ENCODE peak calls at places on chromosome 2, in nine cellular contexts. U is activated effector memory CD4-positive, alpha-beta T cell treated with Interleukin-2 at 50 U/mL for 16 hours; E is PC-9; R is ELR; N is GM13976; K is Caco-2; B is breast epithelium; Z is caudate nucleus; L is NCI-H1694. D is an unnamed sample.

GRCh38 chr2:200077838-200078237 is 122.5 kb downstream of the MAIP1 start:
- DNase-seq in U (no peak), E (no peak), R (peak; percentile 78), N (no peak), K (no peak), B (no peak), Z (no peak), L (no peak), D (no peak)

GRCh38 chr2:129907256-129907973 is 72.1 kb upstream of the RAB6C start:
- DNase-seq in U (no peak), E (no peak), R (no peak), N (no peak), K (no peak), B (peak; percentile 6), Z (no peak), L (no peak), D (peak; percentile 53)

GRCh38 chr2:30823452-30823851 is 16.2 kb upstream of the CAPN13 start:
- DNase-seq in U (no peak), E (no peak), R (no peak), N (no peak), K (no peak), B (no peak), Z (peak; percentile 24), L (no peak), D (no peak)

GRCh38 chr2:112938904-112939303 is 27.9 kb downstream of the IL37 start:
- DNase-seq in U (no peak), E (peak; percentile 83), R (peak; percentile 79), N (no peak), K (no peak), B (no peak), Z (no peak), L (no peak), D (no peak)

GRCh38 chr2:28377984-28378678 is 14.5 kb upstream of the FOSL2 start:
- DNase-seq in U (no peak), E (peak; percentile 63), R (no peak), N (no peak), K (no peak), B (peak; percentile 53), Z (no peak), L (peak; percentile 13), D (no peak)

GRCh38 chr2:45131587-45131986 is 122.3 kb upstream of the SIX2 start:
- DNase-seq in U (no peak), E (no peak), R (peak; percentile 21), N (no peak), K (no peak), B (no peak), Z (no peak), L (no peak), D (no peak)

GRCh38 chr2:213232649-213233437 is 51.4 kb upstream of the SPAG16 start:
- DNase-seq in U (no peak), E (no peak), R (no peak), N (peak; percentile 16), K (no peak), B (no peak), Z (no peak), L (no peak), D (no peak)

GRCh38 chr2:101150306-101151140 is 659 bp downstream of the TBC1D8 start:
- DNase-seq in U (no peak), E (no peak), R (peak; percentile 40), N (peak; percentile 72), K (peak; percentile 73), B (no peak), Z (peak; percentile 46), L (no peak), D (no peak)

GRCh38 chr2:226796840-226797288 is 2.8 kb downstream of the IRS1 start:
- DNase-seq in U (no peak), E (no peak), R (peak; percentile 63), N (peak; percentile 57), K (no peak), B (peak; percentile 36), Z (no peak), L (peak; percentile 26), D (no peak)

GRCh38 chr2:238100821-238101771 is 956 bp downstream of the ESPNL start:
- DNase-seq in U (no peak), E (no peak), R (no peak), N (no peak), K (no peak), B (no peak), Z (no peak), L (no peak), D (peak; percentile 53)

GRCh38 chr2:217637268-217637615 is 365.6 kb downstream of the TNS1 start:
- DNase-seq in U (no peak), E (no peak), R (no peak), N (no peak), K (no peak), B (no peak), Z (no peak), L (no peak), D (no peak)

GRCh38 chr2:215979615-215980014 is 33.7 kb downstream of the MREG start:
- DNase-seq in U (no peak), E (peak; percentile 72), R (peak; percentile 37), N (peak; percentile 80), K (no peak), B (no peak), Z (no peak), L (no peak), D (no peak)

GRCh38 chr2:153074207-153074606 is 355.8 kb downstream of the ARL6IP6 start:
- DNase-seq in U (no peak), E (no peak), R (peak; percentile 24), N (no peak), K (no peak), B (no peak), Z (no peak), L (no peak), D (no peak)

GRCh38 chr2:27828305-27828704 is 56.8 kb downstream of the MRPL33 start:
- DNase-seq in U (no peak), E (peak; percentile 42), R (no peak), N (no peak), K (no peak), B (no peak), Z (no peak), L (no peak), D (no peak)

GRCh38 chr2:201260302-201260800 is at the start of gene CASP8:
- DNase-seq in U (peak; percentile 67), E (peak; percentile 72), R (peak; percentile 82), N (peak; percentile 49), K (no peak), B (no peak), Z (no peak), L (no peak), D (no peak)

GRCh38 chr2:1709970-1710560 is 34.2 kb downstream of the PXDN start:
- DNase-seq in U (no peak), E (no peak), R (no peak), N (no peak), K (no peak), B (no peak), Z (no peak), L (no peak), D (no peak)

GRCh38 chr2:218896501-218897393 is 16.1 kb downstream of the WNT10A start:
- DNase-seq in U (peak; percentile 76), E (peak; percentile 65), R (peak; percentile 46), N (peak; percentile 91), K (peak; percentile 88), B (no peak), Z (peak; percentile 59), L (peak; percentile 64), D (no peak)

GRCh38 chr2:217994776-217995274 is 8.0 kb downstream of the TNS1 start:
- DNase-seq in U (no peak), E (no peak), R (peak; percentile 83), N (no peak), K (no peak), B (no peak), Z (no peak), L (no peak), D (no peak)

GRCh38 chr2:153823880-153824279 is 47.8 kb upstream of the GALNT13 start:
- DNase-seq in U (no peak), E (no peak), R (peak; percentile 0), N (no peak), K (no peak), B (no peak), Z (no peak), L (no peak), D (no peak)

GRCh38 chr2:26820932-26821331 is 27.0 kb upstream of the DPYSL5 start:
- DNase-seq in U (no peak), E (no peak), R (no peak), N (no peak), K (no peak), B (no peak), Z (no peak), L (no peak), D (no peak)

GRCh38 chr2:39623916-39624315 is 41.8 kb upstream of the TMEM178A start:
- DNase-seq in U (no peak), E (no peak), R (no peak), N (no peak), K (no peak), B (no peak), Z (peak; percentile 27), L (peak; percentile 45), D (no peak)

GRCh38 chr2:196239622-196240587 is 68.5 kb upstream of the STK17B start:
- DNase-seq in U (peak; percentile 74), E (peak; percentile 68), R (peak; percentile 96), N (peak; percentile 55), K (no peak), B (peak; percentile 64), Z (no peak), L (no peak), D (peak; percentile 49)

GRCh38 chr2:64338910-64339500 is 115.0 kb upstream of the LGALSL start:
- DNase-seq in U (no peak), E (peak; percentile 72), R (no peak), N (no peak), K (no peak), B (no peak), Z (no peak), L (no peak), D (no peak)